ENCODE peak calls at places on chromosomes 16 and 17, in five cellular contexts. J is HCT116, R is HepG2, L is GM12878, K is K562. N is an unnamed sample.

GRCh38 chr17:10421946-10422542 is at the start of gene MYH8:
- DNase-seq in J (no peak), K (no peak), L (no peak), R (no peak), N (no peak)

GRCh38 chr17:72145562-72145961 is 24.7 kb downstream of the SOX9 start:
- DNase-seq in J (no peak), L (no peak), R (no peak), K (no peak), N (no peak)

GRCh38 chr16:58128181-58128631 is 975 bp downstream of the CFAP20 start:
- DNase-seq in R (peak), J (no peak), K (no peak), L (no peak), N (no peak)

GRCh38 chr17:76414334-76415295 is 30.2 kb downstream of the SPHK1 start:
- DNase-seq in K (peak), L (no peak), J (no peak), R (no peak), N (no peak)

GRCh38 chr17:17073627-17074521 is 31.6 kb downstream of the MPRIP start:
- DNase-seq in J (no peak), L (no peak), R (no peak), K (no peak), N (no peak)

GRCh38 chr17:56707312-56708219 is 114.1 kb downstream of the NOG start:
- DNase-seq in K (no peak), J (no peak), L (no peak), R (no peak), N (no peak)

GRCh38 chr17:36856169-36856568 is 81.1 kb upstream of the LHX1 start:
- DNase-seq in J (no peak), K (no peak), R (no peak), L (no peak), N (no peak)

GRCh38 chr16:1244881-1245280 is 4.4 kb downstream of the TPSAB1 start:
- DNase-seq in J (no peak), K (no peak), R (no peak), L (no peak), N (no peak)

GRCh38 chr17:77728871-77729270 is 229.6 kb upstream of the TNRC6C start:
- DNase-seq in L (no peak), K (no peak), R (no peak), J (no peak), N (peak)

GRCh38 chr16:71249399-71249798 is 18.9 kb upstream of the HYDIN start:
- DNase-seq in J (no peak), K (peak), R (no peak), L (no peak), N (no peak)

GRCh38 chr17:28193241-28193640 is 125.8 kb upstream of the TMEM97 start:
- DNase-seq in K (no peak), L (no peak), R (no peak), J (no peak), N (no peak)

GRCh38 chr17:21125862-21126261 is 902 bp upstream of the DHRS7B start:
- DNase-seq in J (no peak), R (no peak), K (no peak), L (no peak), N (no peak)

GRCh38 chr17:145671-146541 is 8.5 kb downstream of the SCGB1C2 start:
- DNase-seq in R (no peak), K (no peak), L (no peak), J (no peak), N (peak)

GRCh38 chr16:23407436-23408125 is 45.4 kb downstream of the COG7 start:
- DNase-seq in K (no peak), R (no peak), J (no peak), L (no peak), N (no peak)

GRCh38 chr17:42704495-42705494 is 22.5 kb downstream of the CNTNAP1 start:
- DNase-seq in K (no peak), L (peak), J (no peak), R (no peak), N (no peak)

GRCh38 chr16:56314244-56314850 is 111.0 kb downstream of the AMFR start:
- DNase-seq in L (no peak), K (no peak), R (no peak), J (no peak), N (no peak)

GRCh38 chr17:77735341-77736206 is 222.9 kb upstream of the TNRC6C start:
- DNase-seq in K (peak), R (no peak), J (no peak), L (no peak), N (no peak)

GRCh38 chr16:11114366-11115164 is 141.4 kb downstream of the SOCS1 start:
- DNase-seq in K (no peak), L (no peak), R (no peak), J (no peak), N (no peak)

GRCh38 chr17:70539172-70539924 is 370.0 kb downstream of the KCNJ2 start:
- DNase-seq in R (no peak), K (no peak), L (no peak), J (no peak), N (no peak)

GRCh38 chr16:69166221-69166833 is 20.6 kb upstream of the SNTB2 start:
- DNase-seq in J (no peak), L (no peak), K (no peak), R (no peak), N (no peak)

GRCh38 chr17:1179635-1180433 is at the start of gene ABR:
- DNase-seq in L (no peak), J (no peak), R (no peak), K (peak), N (peak)

GRCh38 chr17:82241926-82242697 is 13.3 kb downstream of the SLC16A3 start:
- DNase-seq in R (peak), J (no peak), L (no peak), K (peak), N (no peak)

GRCh38 chr17:19010729-19011505 is 6.4 kb upstream of the FAM83G start:
- DNase-seq in L (no peak), J (no peak), K (no peak), R (peak), N (no peak)

GRCh38 chr17:10105513-10106001 is 92.8 kb downstream of the GAS7 start:
- DNase-seq in R (no peak), J (no peak), K (no peak), L (no peak), N (no peak)

GRCh38 chr16:2090819-2091721 is 43.3 kb downstream of the TSC2 start:
- DNase-seq in R (no peak), L (no peak), J (peak), K (peak), N (peak)

GRCh38 chr17:5793157-5793556 is 208.8 kb upstream of the NLRP1 start:
- DNase-seq in K (no peak), R (no peak), L (no peak), J (no peak), N (no peak)

GRCh38 chr17:38703742-38704644 is 1.1 kb upstream of the MLLT6 start:
- DNase-seq in R (peak), L (no peak), K (peak), J (peak), N (peak)

DNA sequence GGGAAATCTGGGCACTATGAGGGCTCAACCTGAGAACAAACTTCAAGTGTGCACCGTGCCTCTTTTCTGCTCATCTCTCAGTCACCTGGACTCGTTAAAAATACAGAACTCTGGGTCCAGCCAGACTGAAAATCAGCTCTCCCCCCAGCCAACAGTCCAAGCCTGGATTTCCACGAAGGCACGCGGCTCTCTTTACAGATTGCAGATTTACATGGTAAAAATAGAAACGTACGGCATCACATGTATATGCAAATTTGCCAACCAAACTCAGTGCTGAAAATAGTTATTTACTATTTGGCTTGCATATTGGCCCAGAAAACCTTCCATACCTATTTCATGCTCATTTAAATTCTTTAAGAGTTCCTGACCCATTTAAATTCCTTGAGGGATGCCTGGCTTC is 315.8 kb downstream of the MAF start:
- DNase-seq in R (no peak), K (no peak), L (no peak), J (no peak), N (no peak)
- TF ChIP-seq SRF in R (no peak), K (no peak), L (no peak), J (no peak), N (no peak)

GRCh38 chr16:78443300-78443604 is 343.8 kb downstream of the WWOX start:
- DNase-seq in R (no peak), K (no peak), L (no peak), J (no peak), N (peak)
- TF ChIP-seq CTCF in R (no peak), K (no peak), L (no peak), J (no peak), N (no peak)

GRCh38 chr17:8430966-8431365 is 4.7 kb upstream of the NDEL1 start:
- DNase-seq in L (no peak), R (no peak), K (no peak), J (no peak), N (no peak)
- TF ChIP-seq SRF in L (no peak), R (no peak), K (no peak), J (no peak), N (no peak)

GRCh38 chr16:24692854-24693253 is 36.6 kb upstream of the TNRC6A start:
- DNase-seq in J (no peak), R (no peak), L (no peak), K (no peak), N (no peak)

GRCh38 chr16:24685539-24686432 is 43.7 kb upstream of the TNRC6A start:
- DNase-seq in L (no peak), R (peak), J (no peak), K (no peak), N (peak)

GRCh38 chr16:24688359-24688758 is 41.1 kb upstream of the TNRC6A start:
- DNase-seq in R (no peak), K (no peak), L (no peak), J (no peak), N (no peak)

GRCh38 chr16:24686678-24687077 is 42.8 kb upstream of the TNRC6A start:
- DNase-seq in J (no peak), K (no peak), L (no peak), R (no peak), N (no peak)

GRCh38 chr16:24689128-24689527 is 40.3 kb upstream of the TNRC6A start:
- DNase-seq in L (no peak), R (peak), J (peak), K (peak), N (no peak)
- TF ChIP-seq CTCF in L (peak), R (peak), J (peak), K (peak), N (peak)

DNA sequence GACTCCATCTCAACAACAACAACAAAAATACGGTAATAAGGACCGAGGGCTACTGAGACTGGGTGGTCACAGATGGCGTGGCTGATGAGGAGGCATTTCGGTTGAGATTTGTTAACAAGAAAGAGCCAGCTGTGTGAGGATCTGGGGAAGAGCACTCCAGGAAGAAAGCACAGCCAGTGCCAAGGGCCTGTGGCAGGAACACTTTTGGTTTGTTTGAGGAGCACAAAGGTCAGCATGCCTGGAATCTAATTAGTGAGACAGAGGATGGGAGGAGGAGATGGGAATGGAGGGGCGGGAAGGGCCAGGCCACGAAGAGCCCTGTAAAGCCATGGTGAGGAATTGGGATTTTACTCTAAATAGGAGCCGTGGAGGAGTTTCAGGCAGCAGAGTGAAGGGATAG is 24.9 kb downstream of the HASPIN start:
- DNase-seq in K (no peak), L (no peak), J (no peak), R (no peak), N (no peak)
- TF ChIP-seq SRF in K (no peak), L (no peak), J (no peak), R (no peak), N (no peak)

DNA sequence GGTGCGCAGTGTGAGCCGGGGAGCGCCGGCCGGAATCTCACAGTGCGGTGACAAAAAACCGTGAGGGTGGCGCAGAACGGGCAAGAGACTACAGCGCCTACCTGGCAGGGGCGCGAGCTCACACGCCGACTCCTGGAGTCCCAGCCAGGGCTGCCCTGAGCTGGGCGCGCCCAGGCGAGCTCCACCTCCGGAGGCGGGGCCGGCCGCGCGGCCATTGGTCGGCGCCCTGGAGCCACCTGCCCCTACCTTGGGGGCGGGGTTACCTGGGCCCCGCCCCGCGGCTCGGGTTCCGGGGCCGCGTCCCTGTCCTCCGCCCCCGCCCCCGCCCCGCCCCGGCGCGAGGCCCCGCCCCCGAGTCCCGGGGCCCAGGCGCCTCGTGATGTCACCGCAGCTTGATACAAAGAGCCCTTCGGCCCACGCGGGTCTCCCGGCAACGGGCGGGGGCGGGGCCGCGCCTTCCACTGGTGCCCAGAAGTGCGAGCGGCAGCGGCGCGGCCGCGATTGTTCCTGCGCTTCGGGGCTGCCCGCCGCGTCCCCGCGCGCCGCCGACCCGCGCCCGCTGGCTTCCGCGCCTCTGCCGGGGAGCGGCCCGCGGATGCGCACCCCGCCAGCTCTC is 96.3 kb downstream of the RAB11FIP4 start:
- DNase-seq in K (peak), L (no peak), J (peak), R (peak), N (peak)
- TF ChIP-seq CTCF in K (no peak), L (peak), J (no peak), R (peak), N (no peak)

DNA sequence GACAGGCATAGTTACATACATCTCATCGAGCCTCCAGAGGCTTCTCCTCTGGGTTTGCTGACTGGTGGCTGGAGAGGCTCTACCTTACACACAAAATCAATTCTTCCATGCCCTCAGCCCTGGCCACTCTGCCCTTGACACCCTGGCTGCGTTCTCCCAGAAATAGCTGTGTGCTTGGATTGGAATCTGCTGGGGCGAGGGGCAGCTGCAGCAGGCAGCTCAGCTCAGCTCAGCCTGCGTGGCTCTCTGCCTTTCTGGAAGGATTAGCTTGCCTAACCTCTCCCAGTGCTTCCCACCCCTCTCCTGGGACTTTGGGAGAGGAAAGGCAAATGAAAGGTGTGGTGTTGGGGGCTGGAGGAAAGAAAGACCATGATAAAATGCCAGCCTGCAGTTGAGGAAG is 216.1 kb downstream of the ENGASE start:
- DNase-seq in L (no peak), K (no peak), R (no peak), J (no peak), N (no peak)
- TF ChIP-seq SRF in L (no peak), K (no peak), R (no peak), J (no peak), N (no peak)

GRCh38 chr17:34424814-34425490 is 61.9 kb upstream of the CCL1 start:
- DNase-seq in K (no peak), R (no peak), J (no peak), L (no peak), N (no peak)
- TF ChIP-seq CTCF in K (peak), R (no peak), J (no peak), L (no peak), N (peak)

DNA sequence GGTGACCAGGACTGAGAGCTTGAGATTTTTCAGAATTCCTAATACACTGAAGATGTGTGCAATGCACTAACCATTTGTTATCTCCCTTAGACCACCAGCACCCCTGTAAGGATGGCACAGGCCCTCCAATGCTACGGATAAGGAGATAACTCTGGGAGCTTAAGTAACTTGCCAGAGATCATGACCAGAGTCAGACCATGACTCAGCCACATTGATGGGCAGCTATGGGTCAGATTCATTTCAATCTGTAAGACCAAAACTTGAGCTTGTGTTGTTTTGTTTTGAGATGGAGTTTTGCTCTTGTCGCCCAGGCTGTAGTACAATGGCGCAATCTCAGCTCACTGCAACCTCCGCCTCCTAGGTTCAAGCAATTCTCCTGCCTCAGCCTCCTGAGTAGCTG is 63.8 kb downstream of the ARSG start:
- DNase-seq in K (no peak), J (no peak), L (no peak), R (no peak), N (no peak)
- TF ChIP-seq SRF in K (no peak), J (no peak), L (no peak), R (no peak), N (no peak)

N was measured in H1.